ENCODE peak calls at places on chromosomes 13 and 19, in five cellular contexts. One of them, this sample, is unnamed.
A peak's percentile ranks its signal among the peaks of the same experiment; 100 is the strongest.

GRCh38 chr13:97134364-97135095 is 87.6 kb upstream of the MBNL2 start:
- DNase-seq in IMR-90: peak; percentile 29
- DNase-seq in H1: no peak
- DNase-seq in mesenchymal stem cell: peak; percentile 52
- DNase-seq in trophoblast cell: no peak
- DNase-seq in this sample: no peak

GRCh38 chr19:39212377-39212742 is 8.3 kb upstream of the SYCN start:
- DNase-seq in IMR-90: no peak
- DNase-seq in H1: no peak
- DNase-seq in mesenchymal stem cell: peak; percentile 11
- DNase-seq in trophoblast cell: peak; percentile 11
- DNase-seq in this sample: no peak

GRCh38 chr13:44972956-44973581 is 16.2 kb downstream of the NUFIP1 start:
- DNase-seq in IMR-90: peak; percentile 38
- DNase-seq in H1: no peak
- DNase-seq in mesenchymal stem cell: peak; percentile 51
- DNase-seq in trophoblast cell: no peak
- DNase-seq in this sample: no peak

GRCh38 chr19:2115324-2115723 is 18.6 kb downstream of the IZUMO4 start:
- DNase-seq in IMR-90: no peak
- DNase-seq in H1: no peak
- DNase-seq in mesenchymal stem cell: no peak
- DNase-seq in trophoblast cell: no peak
- DNase-seq in this sample: no peak

GRCh38 chr13:94073006-94073744 is 406.3 kb downstream of the DCT start:
- DNase-seq in IMR-90: peak; percentile 91
- DNase-seq in H1: no peak
- DNase-seq in mesenchymal stem cell: peak; percentile 38
- DNase-seq in trophoblast cell: no peak
- DNase-seq in this sample: no peak

GRCh38 chr13:106145997-106146864 is 389.2 kb downstream of the EFNB2 start:
- DNase-seq in IMR-90: no peak
- DNase-seq in H1: no peak
- DNase-seq in mesenchymal stem cell: no peak
- DNase-seq in trophoblast cell: no peak
- DNase-seq in this sample: no peak

GRCh38 chr19:495047-495439 is 1.2 kb upstream of the MADCAM1 start:
- DNase-seq in IMR-90: no peak
- DNase-seq in H1: no peak
- DNase-seq in mesenchymal stem cell: no peak
- DNase-seq in trophoblast cell: no peak
- DNase-seq in this sample: no peak

GRCh38 chr13:83498486-83499190 is 383.6 kb downstream of the SLITRK1 start:
- DNase-seq in IMR-90: peak; percentile 37
- DNase-seq in H1: no peak
- DNase-seq in mesenchymal stem cell: no peak
- DNase-seq in trophoblast cell: no peak
- DNase-seq in this sample: no peak

GRCh38 chr19:54179921-54180452 is 7.0 kb upstream of the TMC4 start:
- DNase-seq in IMR-90: peak; percentile 60
- DNase-seq in H1: peak; percentile 92
- DNase-seq in mesenchymal stem cell: peak; percentile 89
- DNase-seq in trophoblast cell: peak; percentile 33
- DNase-seq in this sample: peak; percentile 84

GRCh38 chr13:48476215-48476614 is 56.7 kb downstream of the RCBTB2 start:
- DNase-seq in IMR-90: no peak
- DNase-seq in H1: no peak
- DNase-seq in mesenchymal stem cell: no peak
- DNase-seq in trophoblast cell: no peak
- DNase-seq in this sample: no peak

GRCh38 chr13:73717632-73718031 is 416.6 kb downstream of the KLF12 start:
- DNase-seq in IMR-90: peak; percentile 69
- DNase-seq in H1: no peak
- DNase-seq in mesenchymal stem cell: peak; percentile 48
- DNase-seq in trophoblast cell: no peak
- DNase-seq in this sample: no peak

GRCh38 chr19:55676384-55676783 is 1.4 kb downstream of the EPN1 start:
- DNase-seq in IMR-90: peak; percentile 13
- DNase-seq in H1: no peak
- DNase-seq in mesenchymal stem cell: no peak
- DNase-seq in trophoblast cell: no peak
- DNase-seq in this sample: no peak

GRCh38 chr19:37845932-37846331 is 60.5 kb downstream of the WDR87 start:
- DNase-seq in IMR-90: peak; percentile 24
- DNase-seq in H1: no peak
- DNase-seq in mesenchymal stem cell: no peak
- DNase-seq in trophoblast cell: no peak
- DNase-seq in this sample: no peak

GRCh38 chr13:44969858-44970484 is 19.3 kb downstream of the NUFIP1 start:
- DNase-seq in IMR-90: peak; percentile 71
- DNase-seq in H1: no peak
- DNase-seq in mesenchymal stem cell: peak; percentile 72
- DNase-seq in trophoblast cell: peak; percentile 21
- DNase-seq in this sample: peak; percentile 57

GRCh38 chr13:107157272-107157671 is 589.3 kb upstream of the ARGLU1 start:
- DNase-seq in IMR-90: peak; percentile 1
- DNase-seq in H1: no peak
- DNase-seq in mesenchymal stem cell: no peak
- DNase-seq in trophoblast cell: no peak
- DNase-seq in this sample: no peak

GRCh38 chr19:4976412-4977298 is 7.7 kb downstream of the KDM4B start:
- DNase-seq in IMR-90: peak; percentile 98
- DNase-seq in H1: no peak
- DNase-seq in mesenchymal stem cell: peak; percentile 99
- DNase-seq in trophoblast cell: peak; percentile 84
- DNase-seq in this sample: no peak

GRCh38 chr19:16085115-16085514 is 8.8 kb downstream of the TPM4 start:
- DNase-seq in IMR-90: peak; percentile 66
- DNase-seq in H1: no peak
- DNase-seq in mesenchymal stem cell: peak; percentile 67
- DNase-seq in trophoblast cell: no peak
- DNase-seq in this sample: no peak

GRCh38 chr19:8161135-8161646 is 11.8 kb upstream of the FBN3 start:
- DNase-seq in IMR-90: no peak
- DNase-seq in H1: no peak
- DNase-seq in mesenchymal stem cell: no peak
- DNase-seq in trophoblast cell: no peak
- DNase-seq in this sample: no peak

GRCh38 chr13:26050568-26051230 is 1.1 kb downstream of the SHISA2 start:
- DNase-seq in IMR-90: no peak
- DNase-seq in H1: no peak
- DNase-seq in mesenchymal stem cell: peak; percentile 51
- DNase-seq in trophoblast cell: no peak
- DNase-seq in this sample: peak; percentile 30

GRCh38 chr13:40490086-40490723 is 176.2 kb downstream of the FOXO1 start:
- DNase-seq in IMR-90: no peak
- DNase-seq in H1: no peak
- DNase-seq in mesenchymal stem cell: no peak
- DNase-seq in trophoblast cell: no peak
- DNase-seq in this sample: no peak

DNA sequence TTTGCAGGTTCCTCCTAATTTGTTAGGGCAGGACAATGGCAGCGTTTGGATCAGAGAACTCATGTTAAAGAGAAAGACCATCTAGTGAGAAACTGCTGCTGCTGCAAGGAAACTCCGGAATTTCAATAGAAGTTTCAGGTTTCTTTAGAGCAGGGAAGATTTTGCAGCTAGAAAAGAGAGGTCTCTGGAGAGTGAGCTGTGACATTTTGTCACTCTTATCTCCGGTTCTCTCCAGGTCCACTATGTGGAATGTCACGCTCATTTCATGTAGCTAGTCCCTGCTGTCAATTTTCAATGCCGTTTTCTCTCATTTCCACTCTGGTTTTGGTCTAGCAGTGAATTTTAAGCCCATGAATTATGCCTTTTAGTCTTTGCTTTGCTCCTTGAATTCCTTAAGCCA is 46.6 kb upstream of the POSTN start:
- DNase-seq in IMR-90: no peak
- DNase-seq in H1: no peak
- DNase-seq in mesenchymal stem cell: peak; percentile 17
- DNase-seq in trophoblast cell: no peak
- DNase-seq in this sample: peak; percentile 9
- H2BK5ac ChIP-seq in IMR-90: peak overlapping the region; percentile 45
- H2BK5ac ChIP-seq in H1: no peak overlapping the region
- H2BK5ac ChIP-seq in mesenchymal stem cell: no peak overlapping the region
- H2BK5ac ChIP-seq in trophoblast cell: no peak overlapping the region
- H2BK5ac ChIP-seq in this sample: no peak overlapping the region

DNA sequence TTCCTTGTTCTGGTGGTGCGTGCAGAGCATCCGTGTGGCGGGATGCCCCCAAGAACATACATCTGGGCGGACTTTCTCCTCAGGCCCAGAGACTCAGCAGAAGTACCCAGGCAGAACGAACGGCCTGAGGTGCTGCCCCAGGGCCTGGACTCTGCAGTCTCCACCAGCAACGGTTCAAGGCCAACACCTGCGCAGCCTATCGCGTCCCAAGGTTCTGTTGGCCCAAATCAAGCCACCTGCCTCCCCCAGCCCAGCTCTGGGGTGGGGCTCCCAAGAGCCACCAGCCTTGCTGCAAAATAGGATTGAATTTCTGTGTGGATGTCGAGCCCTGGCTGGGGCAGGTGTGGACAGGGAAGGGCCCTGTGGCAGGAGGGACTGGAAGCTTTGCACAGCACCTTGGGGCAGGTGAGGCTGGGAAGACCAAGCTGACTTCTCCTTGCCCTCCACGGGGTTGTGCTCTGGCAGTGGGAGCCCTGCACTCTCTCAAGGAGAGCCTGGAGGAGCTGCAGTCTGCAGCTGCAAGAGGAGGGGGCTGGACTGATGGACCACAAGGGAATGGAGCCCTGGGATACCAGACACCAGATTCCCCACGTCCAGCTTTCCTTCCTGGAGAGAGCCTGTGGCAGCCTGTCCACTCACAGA is 146.9 kb downstream of the ZNF536 start:
- DNase-seq in IMR-90: no peak
- DNase-seq in H1: no peak
- DNase-seq in mesenchymal stem cell: no peak
- DNase-seq in trophoblast cell: no peak
- DNase-seq in this sample: no peak
- H3K9me3 ChIP-seq in IMR-90: peaks cover 24% of the 10 kb centered on the region
- H3K9me3 ChIP-seq in H1: no peaks in the 10 kb centered on the region
- H3K9me3 ChIP-seq in mesenchymal stem cell: no peaks in the 10 kb centered on the region
- H3K9me3 ChIP-seq in trophoblast cell: no peaks in the 10 kb centered on the region
- H3K9me3 ChIP-seq in this sample: no peaks in the 10 kb centered on the region

GRCh38 chr19:50418186-50419021 is at the start of gene SPIB:
- DNase-seq in IMR-90: no peak
- DNase-seq in H1: no peak
- DNase-seq in mesenchymal stem cell: no peak
- DNase-seq in trophoblast cell: no peak
- DNase-seq in this sample: no peak

GRCh38 chr19:50419022-50419579 is 363 bp downstream of the SPIB start:
- DNase-seq in IMR-90: no peak
- DNase-seq in H1: no peak
- DNase-seq in mesenchymal stem cell: no peak
- DNase-seq in trophoblast cell: no peak
- DNase-seq in this sample: no peak

GRCh38 chr19:50416815-50417137 is 2.0 kb upstream of the SPIB start:
- DNase-seq in IMR-90: no peak
- DNase-seq in H1: no peak
- DNase-seq in mesenchymal stem cell: no peak
- DNase-seq in trophoblast cell: no peak
- DNase-seq in this sample: no peak

GRCh38 chr19:50417138-50417849 is 1.4 kb upstream of the SPIB start:
- DNase-seq in IMR-90: no peak
- DNase-seq in H1: no peak
- DNase-seq in mesenchymal stem cell: no peak
- DNase-seq in trophoblast cell: no peak
- DNase-seq in this sample: no peak

GRCh38 chr19:50417850-50418185 is 920 bp upstream of the SPIB start:
- DNase-seq in IMR-90: no peak
- DNase-seq in H1: no peak
- DNase-seq in mesenchymal stem cell: no peak
- DNase-seq in trophoblast cell: no peak
- DNase-seq in this sample: no peak
- H3K4me3 ChIP-seq in IMR-90: no peak overlapping the region
- H3K4me3 ChIP-seq in H1: no peak overlapping the region
- H3K4me3 ChIP-seq in mesenchymal stem cell: no peak overlapping the region
- H3K4me3 ChIP-seq in trophoblast cell: no peak overlapping the region
- H3K4me3 ChIP-seq in this sample: no peak overlapping the region

DNA sequence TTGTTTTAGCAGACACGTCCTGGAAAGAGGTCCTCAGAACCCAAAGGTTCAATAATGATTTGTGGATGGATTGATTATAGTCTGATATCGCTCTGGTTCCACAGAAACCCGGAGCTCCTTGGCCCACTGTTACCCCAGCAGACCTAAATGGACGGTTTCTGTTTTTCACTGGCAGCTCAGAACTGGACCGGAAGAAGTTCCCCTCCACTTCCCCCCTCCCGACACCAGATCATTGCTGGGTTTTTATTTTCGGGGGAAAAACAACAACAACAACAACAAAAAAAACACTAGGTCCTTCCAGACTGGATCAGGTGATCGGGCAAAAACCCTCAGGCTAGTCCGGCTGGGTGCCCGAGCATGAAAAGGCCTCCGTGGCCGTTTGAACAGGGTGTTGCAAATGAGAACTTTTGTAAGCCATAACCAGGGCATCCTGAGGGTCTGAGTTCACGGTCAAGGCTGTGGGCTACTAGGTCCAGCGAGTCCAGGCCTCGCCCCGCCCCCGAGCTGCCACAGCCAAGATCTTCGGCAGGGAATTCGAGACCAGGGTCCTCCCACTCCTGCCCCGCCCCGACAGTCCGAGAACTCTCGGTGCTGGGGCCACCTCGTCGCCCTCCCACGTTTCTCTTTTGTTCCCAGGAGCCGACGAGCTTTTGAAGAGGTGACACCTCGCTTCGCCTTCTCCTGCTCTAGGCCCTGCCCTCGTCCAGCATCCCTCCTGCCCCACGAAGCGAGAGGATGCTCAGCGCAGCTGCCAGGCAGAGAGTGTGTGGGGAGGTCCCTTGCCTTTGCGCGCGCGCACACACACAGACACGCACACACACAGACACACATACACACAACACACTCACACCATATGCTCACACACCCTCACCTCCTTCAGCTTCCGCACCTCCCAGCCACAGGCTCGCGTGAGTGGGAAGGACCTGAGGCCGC is 8.7 kb downstream of the ZIC2 start:
- DNase-seq in IMR-90: no peak
- DNase-seq in H1: no peak
- DNase-seq in mesenchymal stem cell: no peak
- DNase-seq in trophoblast cell: no peak
- DNase-seq in this sample: peak; percentile 30
- H2BK5ac ChIP-seq in IMR-90: no peak overlapping the region
- H2BK5ac ChIP-seq in H1: peak overlapping the region; percentile 93
- H2BK5ac ChIP-seq in mesenchymal stem cell: peak overlapping the region; percentile 80
- H2BK5ac ChIP-seq in trophoblast cell: no peak overlapping the region
- H2BK5ac ChIP-seq in this sample: no peak overlapping the region

DNA sequence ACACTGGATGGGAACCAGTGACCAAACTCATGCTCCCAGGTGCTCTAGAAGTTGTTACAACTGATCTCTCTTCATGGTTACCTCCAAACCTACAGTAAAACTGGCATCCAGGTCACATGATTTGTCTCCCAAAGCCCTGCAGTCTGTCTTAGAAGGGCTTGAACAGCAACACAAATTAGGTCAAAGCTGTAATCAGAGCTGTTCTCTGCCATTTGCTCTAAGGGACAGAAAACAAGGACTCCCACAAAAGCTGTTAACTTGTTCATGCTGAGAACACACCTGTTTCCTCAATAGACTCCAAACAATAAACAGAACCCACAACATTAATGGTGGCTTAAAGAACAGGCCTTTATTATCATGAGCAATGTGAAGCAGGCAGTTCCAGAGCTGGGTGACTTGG is 8.0 kb downstream of the ZNF671 start:
- DNase-seq in IMR-90: no peak
- DNase-seq in H1: no peak
- DNase-seq in mesenchymal stem cell: no peak
- DNase-seq in trophoblast cell: no peak
- DNase-seq in this sample: no peak
- H3K9me3 ChIP-seq in IMR-90: peaks cover 56% of the 10 kb centered on the region
- H3K9me3 ChIP-seq in H1: peaks cover 9% of the 10 kb centered on the region
- H3K9me3 ChIP-seq in mesenchymal stem cell: peaks cover 70% of the 10 kb centered on the region
- H3K9me3 ChIP-seq in trophoblast cell: peaks cover 5% of the 10 kb centered on the region
- H3K9me3 ChIP-seq in this sample: peaks cover 66% of the 10 kb centered on the region

GRCh38 chr19:46863818-46864629 is 3.2 kb downstream of the ARHGAP35 start:
- DNase-seq in IMR-90: peak; percentile 61
- DNase-seq in H1: peak; percentile 44
- DNase-seq in mesenchymal stem cell: peak; percentile 46
- DNase-seq in trophoblast cell: no peak
- DNase-seq in this sample: peak; percentile 70
- H3K4me3 ChIP-seq in IMR-90: peak overlapping the region; percentile 8
- H3K4me3 ChIP-seq in H1: peak overlapping the region; percentile 74
- H3K4me3 ChIP-seq in mesenchymal stem cell: peak overlapping the region; percentile 90
- H3K4me3 ChIP-seq in trophoblast cell: no peak overlapping the region
- H3K4me3 ChIP-seq in this sample: peak overlapping the region; percentile 95